ENCODE peak calls at places on chromosome 11, in nine cellular contexts. One of them, this sample, is unnamed.

GRCh38 chr11:45930951-45931563 is 8.6 kb downstream of the LARGE2 start:
- DNase-seq in SJCRH30: no peak
- DNase-seq in neuronal stem cell: no peak
- DNase-seq in left ventricle myocardium inferior: peak
- DNase-seq in fibroblast of mammary gland: no peak
- DNase-seq in NB4: no peak
- DNase-seq in naive thymus-derived CD4-positive, alpha-beta T cell: no peak
- DNase-seq in astrocyte of the spinal cord: no peak
- DNase-seq in HCT116: no peak
- DNase-seq in this sample: no peak

GRCh38 chr11:108115495-108116140 is 5.7 kb upstream of the ACAT1 start:
- DNase-seq in SJCRH30: peak
- DNase-seq in neuronal stem cell: peak
- DNase-seq in left ventricle myocardium inferior: peak
- DNase-seq in fibroblast of mammary gland: peak
- DNase-seq in NB4: no peak
- DNase-seq in naive thymus-derived CD4-positive, alpha-beta T cell: no peak
- DNase-seq in astrocyte of the spinal cord: peak
- DNase-seq in HCT116: no peak
- DNase-seq in this sample: no peak

GRCh38 chr11:31366795-31367194 is 2.7 kb downstream of the DCDC1 start:
- DNase-seq in SJCRH30: no peak
- DNase-seq in neuronal stem cell: no peak
- DNase-seq in left ventricle myocardium inferior: no peak
- DNase-seq in fibroblast of mammary gland: no peak
- DNase-seq in NB4: no peak
- DNase-seq in naive thymus-derived CD4-positive, alpha-beta T cell: no peak
- DNase-seq in astrocyte of the spinal cord: no peak
- DNase-seq in HCT116: no peak
- DNase-seq in this sample: no peak

GRCh38 chr11:126344291-126344970 is 11.1 kb upstream of the ST3GAL4 start:
- DNase-seq in SJCRH30: no peak
- DNase-seq in neuronal stem cell: no peak
- DNase-seq in left ventricle myocardium inferior: no peak
- DNase-seq in fibroblast of mammary gland: no peak
- DNase-seq in NB4: no peak
- DNase-seq in naive thymus-derived CD4-positive, alpha-beta T cell: no peak
- DNase-seq in astrocyte of the spinal cord: no peak
- DNase-seq in HCT116: no peak
- DNase-seq in this sample: no peak

GRCh38 chr11:103806130-103806900 is 230.1 kb upstream of the DDI1 start:
- DNase-seq in SJCRH30: no peak
- DNase-seq in neuronal stem cell: no peak
- DNase-seq in left ventricle myocardium inferior: no peak
- DNase-seq in fibroblast of mammary gland: peak
- DNase-seq in NB4: no peak
- DNase-seq in naive thymus-derived CD4-positive, alpha-beta T cell: no peak
- DNase-seq in astrocyte of the spinal cord: peak
- DNase-seq in HCT116: no peak
- DNase-seq in this sample: no peak

GRCh38 chr11:100546714-100547113 is 140.4 kb upstream of the ARHGAP42 start:
- DNase-seq in SJCRH30: no peak
- DNase-seq in neuronal stem cell: no peak
- DNase-seq in left ventricle myocardium inferior: no peak
- DNase-seq in fibroblast of mammary gland: peak
- DNase-seq in NB4: no peak
- DNase-seq in naive thymus-derived CD4-positive, alpha-beta T cell: no peak
- DNase-seq in astrocyte of the spinal cord: peak
- DNase-seq in HCT116: peak
- DNase-seq in this sample: no peak

GRCh38 chr11:14902650-14903350 is 10.8 kb upstream of the CYP2R1 start:
- DNase-seq in SJCRH30: no peak
- DNase-seq in neuronal stem cell: no peak
- DNase-seq in left ventricle myocardium inferior: no peak
- DNase-seq in fibroblast of mammary gland: peak
- DNase-seq in NB4: no peak
- DNase-seq in naive thymus-derived CD4-positive, alpha-beta T cell: no peak
- DNase-seq in astrocyte of the spinal cord: peak
- DNase-seq in HCT116: no peak
- DNase-seq in this sample: no peak

GRCh38 chr11:118596226-118596625 is 11.2 kb upstream of the PHLDB1 start:
- DNase-seq in SJCRH30: no peak
- DNase-seq in neuronal stem cell: no peak
- DNase-seq in left ventricle myocardium inferior: no peak
- DNase-seq in fibroblast of mammary gland: no peak
- DNase-seq in NB4: peak
- DNase-seq in naive thymus-derived CD4-positive, alpha-beta T cell: no peak
- DNase-seq in astrocyte of the spinal cord: no peak
- DNase-seq in HCT116: no peak
- DNase-seq in this sample: no peak

GRCh38 chr11:106091480-106092123 is 14.1 kb downstream of the AASDHPPT start:
- DNase-seq in SJCRH30: no peak
- DNase-seq in neuronal stem cell: no peak
- DNase-seq in left ventricle myocardium inferior: no peak
- DNase-seq in fibroblast of mammary gland: peak
- DNase-seq in NB4: no peak
- DNase-seq in naive thymus-derived CD4-positive, alpha-beta T cell: no peak
- DNase-seq in astrocyte of the spinal cord: peak
- DNase-seq in HCT116: no peak
- DNase-seq in this sample: no peak

GRCh38 chr11:23112987-23113886 is 253.0 kb upstream of the CCDC179 start:
- DNase-seq in SJCRH30: peak
- DNase-seq in neuronal stem cell: peak
- DNase-seq in left ventricle myocardium inferior: no peak
- DNase-seq in fibroblast of mammary gland: peak
- DNase-seq in NB4: peak
- DNase-seq in naive thymus-derived CD4-positive, alpha-beta T cell: no peak
- DNase-seq in astrocyte of the spinal cord: peak
- DNase-seq in HCT116: no peak
- DNase-seq in this sample: peak

GRCh38 chr11:126282361-126282741 is 542 bp upstream of the TIRAP start:
- DNase-seq in SJCRH30: peak
- DNase-seq in neuronal stem cell: no peak
- DNase-seq in left ventricle myocardium inferior: peak
- DNase-seq in fibroblast of mammary gland: peak
- DNase-seq in NB4: no peak
- DNase-seq in naive thymus-derived CD4-positive, alpha-beta T cell: peak
- DNase-seq in astrocyte of the spinal cord: peak
- DNase-seq in HCT116: no peak
- DNase-seq in this sample: no peak

GRCh38 chr11:74701351-74701750 is 29.9 kb downstream of the CHRDL2 start:
- DNase-seq in SJCRH30: no peak
- DNase-seq in neuronal stem cell: no peak
- DNase-seq in left ventricle myocardium inferior: no peak
- DNase-seq in fibroblast of mammary gland: no peak
- DNase-seq in NB4: peak
- DNase-seq in naive thymus-derived CD4-positive, alpha-beta T cell: no peak
- DNase-seq in astrocyte of the spinal cord: no peak
- DNase-seq in HCT116: peak
- DNase-seq in this sample: no peak

GRCh38 chr11:57460756-57461749 is 725 bp downstream of the RTN4RL2 start:
- DNase-seq in SJCRH30: no peak
- DNase-seq in neuronal stem cell: no peak
- DNase-seq in left ventricle myocardium inferior: no peak
- DNase-seq in fibroblast of mammary gland: no peak
- DNase-seq in NB4: no peak
- DNase-seq in naive thymus-derived CD4-positive, alpha-beta T cell: no peak
- DNase-seq in astrocyte of the spinal cord: no peak
- DNase-seq in HCT116: no peak
- DNase-seq in this sample: no peak

GRCh38 chr11:124123587-124123986 is 8.3 kb downstream of the VWA5A start:
- DNase-seq in SJCRH30: peak
- DNase-seq in neuronal stem cell: no peak
- DNase-seq in left ventricle myocardium inferior: no peak
- DNase-seq in fibroblast of mammary gland: no peak
- DNase-seq in NB4: peak
- DNase-seq in naive thymus-derived CD4-positive, alpha-beta T cell: no peak
- DNase-seq in astrocyte of the spinal cord: no peak
- DNase-seq in HCT116: no peak
- DNase-seq in this sample: no peak

GRCh38 chr11:72220696-72221363 is 3.7 kb upstream of the INPPL1 start:
- DNase-seq in SJCRH30: no peak
- DNase-seq in neuronal stem cell: no peak
- DNase-seq in left ventricle myocardium inferior: no peak
- DNase-seq in fibroblast of mammary gland: no peak
- DNase-seq in NB4: no peak
- DNase-seq in naive thymus-derived CD4-positive, alpha-beta T cell: no peak
- DNase-seq in astrocyte of the spinal cord: no peak
- DNase-seq in HCT116: no peak
- DNase-seq in this sample: no peak

GRCh38 chr11:102177126-102177525 is 66.9 kb downstream of the YAP1 start:
- DNase-seq in SJCRH30: no peak
- DNase-seq in neuronal stem cell: no peak
- DNase-seq in left ventricle myocardium inferior: no peak
- DNase-seq in fibroblast of mammary gland: peak
- DNase-seq in NB4: no peak
- DNase-seq in naive thymus-derived CD4-positive, alpha-beta T cell: no peak
- DNase-seq in astrocyte of the spinal cord: no peak
- DNase-seq in HCT116: no peak
- DNase-seq in this sample: no peak

GRCh38 chr11:70281114-70281729 is 10.7 kb downstream of the PPFIA1 start:
- DNase-seq in SJCRH30: no peak
- DNase-seq in neuronal stem cell: no peak
- DNase-seq in left ventricle myocardium inferior: peak
- DNase-seq in fibroblast of mammary gland: peak
- DNase-seq in NB4: no peak
- DNase-seq in naive thymus-derived CD4-positive, alpha-beta T cell: no peak
- DNase-seq in astrocyte of the spinal cord: peak
- DNase-seq in HCT116: no peak
- DNase-seq in this sample: no peak

GRCh38 chr11:90594658-90595057 is 371.8 kb upstream of the CHORDC1 start:
- DNase-seq in SJCRH30: peak
- DNase-seq in neuronal stem cell: no peak
- DNase-seq in left ventricle myocardium inferior: no peak
- DNase-seq in fibroblast of mammary gland: no peak
- DNase-seq in NB4: no peak
- DNase-seq in naive thymus-derived CD4-positive, alpha-beta T cell: no peak
- DNase-seq in astrocyte of the spinal cord: no peak
- DNase-seq in HCT116: no peak
- DNase-seq in this sample: no peak

GRCh38 chr11:133157180-133157579 is 375.1 kb downstream of the OPCML start:
- DNase-seq in SJCRH30: no peak
- DNase-seq in neuronal stem cell: no peak
- DNase-seq in left ventricle myocardium inferior: no peak
- DNase-seq in fibroblast of mammary gland: no peak
- DNase-seq in NB4: no peak
- DNase-seq in naive thymus-derived CD4-positive, alpha-beta T cell: no peak
- DNase-seq in astrocyte of the spinal cord: no peak
- DNase-seq in HCT116: no peak
- DNase-seq in this sample: no peak

DNA sequence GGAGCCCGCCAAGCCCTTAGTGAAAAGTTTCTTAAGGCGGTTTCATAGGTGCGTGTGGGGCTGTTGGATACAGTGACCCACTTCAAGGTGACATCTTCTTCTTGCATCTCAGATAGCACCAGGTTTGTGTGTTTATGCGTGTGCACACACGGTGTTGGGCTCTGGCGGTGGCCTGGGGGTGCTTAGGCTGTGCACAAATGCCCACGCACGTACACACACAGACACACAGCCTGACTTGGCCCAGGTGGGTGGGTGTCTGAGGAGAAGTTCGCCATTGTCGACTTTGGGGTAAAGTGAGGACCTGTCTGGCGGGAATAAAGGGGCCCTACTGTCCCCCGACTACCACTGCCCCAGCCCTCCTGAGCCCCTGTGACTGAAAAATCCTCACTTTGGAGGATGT is 103.8 kb downstream of the KCNQ1 start:
- DNase-seq in SJCRH30: no peak
- DNase-seq in neuronal stem cell: no peak
- DNase-seq in left ventricle myocardium inferior: no peak
- DNase-seq in fibroblast of mammary gland: no peak
- DNase-seq in NB4: no peak
- DNase-seq in naive thymus-derived CD4-positive, alpha-beta T cell: no peak
- DNase-seq in astrocyte of the spinal cord: no peak
- DNase-seq in HCT116: no peak
- DNase-seq in this sample: no peak
- H3K4me3 ChIP-seq in SJCRH30: no peak
- H3K4me3 ChIP-seq in neuronal stem cell: no peak
- H3K4me3 ChIP-seq in left ventricle myocardium inferior: no peak
- H3K4me3 ChIP-seq in fibroblast of mammary gland: no peak
- H3K4me3 ChIP-seq in NB4: no peak
- H3K4me3 ChIP-seq in naive thymus-derived CD4-positive, alpha-beta T cell: no peak
- H3K4me3 ChIP-seq in astrocyte of the spinal cord: no peak
- H3K4me3 ChIP-seq in HCT116: no peak
- H3K4me3 ChIP-seq in this sample: no peak

DNA sequence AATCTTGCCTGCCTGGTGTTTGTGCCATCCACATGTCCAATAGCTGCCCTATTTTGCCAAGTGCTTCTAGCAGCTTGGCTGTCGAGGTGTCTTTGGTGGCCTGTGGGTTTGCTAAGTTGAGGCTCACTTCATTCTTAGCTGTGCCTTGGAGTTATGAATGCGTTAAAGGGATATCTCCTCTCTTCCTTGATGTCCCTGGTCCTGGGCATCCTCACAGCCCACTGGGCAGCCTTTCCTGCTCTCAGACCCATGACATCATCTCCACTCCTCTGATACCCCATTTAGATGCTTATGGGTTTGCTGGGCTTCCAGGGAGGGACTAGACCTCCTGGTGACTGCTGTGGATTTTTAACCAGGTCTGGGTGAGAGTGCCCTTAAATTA is 1.3 kb downstream of the LDLRAD3 start:
- DNase-seq in SJCRH30: no peak
- DNase-seq in neuronal stem cell: no peak
- DNase-seq in left ventricle myocardium inferior: no peak
- DNase-seq in fibroblast of mammary gland: no peak
- DNase-seq in NB4: no peak
- DNase-seq in naive thymus-derived CD4-positive, alpha-beta T cell: no peak
- DNase-seq in astrocyte of the spinal cord: no peak
- DNase-seq in HCT116: no peak
- DNase-seq in this sample: no peak
- H3K4me3 ChIP-seq in SJCRH30: peak
- H3K4me3 ChIP-seq in neuronal stem cell: peak
- H3K4me3 ChIP-seq in left ventricle myocardium inferior: peak
- H3K4me3 ChIP-seq in fibroblast of mammary gland: peak
- H3K4me3 ChIP-seq in NB4: no peak
- H3K4me3 ChIP-seq in naive thymus-derived CD4-positive, alpha-beta T cell: no peak
- H3K4me3 ChIP-seq in astrocyte of the spinal cord: peak
- H3K4me3 ChIP-seq in HCT116: peak
- H3K4me3 ChIP-seq in this sample: no peak

GRCh38 chr11:78039919-78040671 is 17.0 kb upstream of the KCTD14 start:
- DNase-seq in SJCRH30: peak
- DNase-seq in neuronal stem cell: no peak
- DNase-seq in left ventricle myocardium inferior: peak
- DNase-seq in fibroblast of mammary gland: peak
- DNase-seq in NB4: peak
- DNase-seq in naive thymus-derived CD4-positive, alpha-beta T cell: no peak
- DNase-seq in astrocyte of the spinal cord: peak
- DNase-seq in HCT116: no peak
- DNase-seq in this sample: no peak
- H3K4me3 ChIP-seq in SJCRH30: peak
- H3K4me3 ChIP-seq in neuronal stem cell: no peak
- H3K4me3 ChIP-seq in left ventricle myocardium inferior: peak
- H3K4me3 ChIP-seq in fibroblast of mammary gland: peak
- H3K4me3 ChIP-seq in NB4: peak
- H3K4me3 ChIP-seq in naive thymus-derived CD4-positive, alpha-beta T cell: no peak
- H3K4me3 ChIP-seq in astrocyte of the spinal cord: peak
- H3K4me3 ChIP-seq in HCT116: peak
- H3K4me3 ChIP-seq in this sample: no peak

DNA sequence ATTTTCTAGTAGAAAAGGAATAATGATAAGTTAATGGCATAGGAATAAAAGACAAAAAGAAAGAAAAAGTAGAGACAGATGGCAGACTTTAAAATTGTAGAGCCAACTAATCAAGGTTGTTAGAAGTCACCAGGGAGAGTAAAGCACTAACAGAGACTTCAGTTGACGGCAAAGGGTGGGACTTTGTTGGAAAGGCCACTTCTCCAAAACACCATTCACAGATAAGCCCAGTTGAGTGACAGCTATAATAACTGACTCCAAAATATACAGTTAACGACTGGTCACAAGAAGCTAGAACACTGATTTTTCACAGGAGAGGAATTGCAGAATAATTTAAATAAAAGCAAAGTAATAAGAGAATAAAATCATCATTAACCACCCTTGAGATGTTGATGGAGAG is 16.0 kb upstream of the SOX6 start:
- DNase-seq in SJCRH30: no peak
- DNase-seq in neuronal stem cell: no peak
- DNase-seq in left ventricle myocardium inferior: no peak
- DNase-seq in fibroblast of mammary gland: no peak
- DNase-seq in NB4: no peak
- DNase-seq in naive thymus-derived CD4-positive, alpha-beta T cell: no peak
- DNase-seq in astrocyte of the spinal cord: no peak
- DNase-seq in HCT116: no peak
- DNase-seq in this sample: no peak
- H3K4me3 ChIP-seq in SJCRH30: no peak
- H3K4me3 ChIP-seq in neuronal stem cell: no peak
- H3K4me3 ChIP-seq in left ventricle myocardium inferior: no peak
- H3K4me3 ChIP-seq in fibroblast of mammary gland: no peak
- H3K4me3 ChIP-seq in NB4: no peak
- H3K4me3 ChIP-seq in naive thymus-derived CD4-positive, alpha-beta T cell: no peak
- H3K4me3 ChIP-seq in astrocyte of the spinal cord: no peak
- H3K4me3 ChIP-seq in HCT116: no peak
- H3K4me3 ChIP-seq in this sample: no peak

This sample was measured in iPS DF 6.9.